ENCODE peak calls at places on chromosomes 12 and 14, in seven cellular contexts. V is stomach, M is GM12878, C is sigmoid colon, E is HepG2, T is transverse colon, Q is K562. R is an unnamed sample.

GRCh38 chr12:76260390-76260748 is 87.8 kb downstream of the BBS10 start:
- DNase-seq in V (no peak), M (no peak), C (no peak), E (no peak), T (no peak), Q (no peak), R (no peak)

GRCh38 chr14:79552778-79553177 is 658.5 kb downstream of the DIO2 start:
- DNase-seq in V (no peak), M (no peak), C (no peak), E (no peak), T (no peak), Q (no peak), R (no peak)

GRCh38 chr14:72315720-72316119 is 383.5 kb downstream of the RGS6 start:
- DNase-seq in V (no peak), M (no peak), C (no peak), E (no peak), T (no peak), Q (no peak), R (no peak)

GRCh38 chr14:92511472-92512247 is 1.9 kb upstream of the RIN3 start:
- DNase-seq in V (no peak), M (no peak), C (peak), E (no peak), T (peak), Q (no peak), R (no peak)

GRCh38 chr12:212383-212798 is 1.6 kb downstream of the SLC6A12 start:
- DNase-seq in V (no peak), M (no peak), C (no peak), E (no peak), T (no peak), Q (no peak), R (no peak)

GRCh38 chr14:70821916-70822705 is 12.8 kb upstream of the MAP3K9 start:
- DNase-seq in V (peak), M (no peak), C (peak), E (no peak), T (peak), Q (peak), R (no peak)

GRCh38 chr12:53714004-53714403 is 13.2 kb downstream of the CALCOCO1 start:
- DNase-seq in V (no peak), M (no peak), C (peak), E (no peak), T (no peak), Q (no peak), R (no peak)

GRCh38 chr14:67641480-67641879 is 21.8 kb downstream of the ARG2 start:
- DNase-seq in V (no peak), M (no peak), C (no peak), E (no peak), T (no peak), Q (no peak), R (no peak)

GRCh38 chr14:101836131-101836530 is 74.6 kb downstream of the PPP2R5C start:
- DNase-seq in V (no peak), M (no peak), C (peak), E (no peak), T (no peak), Q (no peak), R (no peak)

GRCh38 chr12:61810486-61810885 is 449.7 kb upstream of the USP15 start:
- DNase-seq in V (no peak), M (no peak), C (no peak), E (no peak), T (no peak), Q (no peak), R (no peak)

GRCh38 chr14:99865408-99865807 is 72.2 kb downstream of the EML1 start:
- DNase-seq in V (no peak), M (no peak), C (no peak), E (no peak), T (no peak), Q (no peak), R (no peak)

GRCh38 chr12:48818831-48819590 is 715 bp downstream of the CACNB3 start:
- DNase-seq in V (no peak), M (no peak), C (no peak), E (no peak), T (peak), Q (no peak), R (no peak)

GRCh38 chr12:96434107-96434506 is 33.9 kb upstream of the CDK17 start:
- DNase-seq in V (no peak), M (no peak), C (no peak), E (no peak), T (peak), Q (no peak), R (no peak)

GRCh38 chr12:123253606-123254459 is 17.8 kb downstream of the CDK2AP1 start:
- DNase-seq in V (peak), M (no peak), C (no peak), E (no peak), T (no peak), Q (no peak), R (peak)

GRCh38 chr12:40681148-40681547 is 11.1 kb upstream of the CNTN1 start:
- DNase-seq in V (no peak), M (no peak), C (no peak), E (no peak), T (no peak), Q (no peak), R (no peak)

GRCh38 chr12:79063258-79063657 is 198.7 kb downstream of the SYT1 start:
- DNase-seq in V (no peak), M (no peak), C (no peak), E (no peak), T (no peak), Q (no peak), R (no peak)

GRCh38 chr14:50974118-50974517 is 29.8 kb upstream of the PYGL start:
- DNase-seq in V (no peak), M (no peak), C (no peak), E (no peak), T (no peak), Q (no peak), R (no peak)

GRCh38 chr12:64968989-64969819 is 144.8 kb downstream of the TBC1D30 start:
- DNase-seq in V (no peak), M (no peak), C (no peak), E (peak), T (no peak), Q (no peak), R (no peak)

GRCh38 chr14:77738559-77739250 is 22.3 kb downstream of the SNW1 start:
- DNase-seq in V (peak), M (no peak), C (no peak), E (no peak), T (no peak), Q (no peak), R (no peak)

GRCh38 chr12:100141666-100141997 is 1.0 kb downstream of the BLTP3B start:
- DNase-seq in V (no peak), M (no peak), C (peak), E (no peak), T (no peak), Q (no peak), R (no peak)

GRCh38 chr12:46945591-46945990 is 119.8 kb upstream of the SLC38A4 start:
- DNase-seq in V (no peak), M (no peak), C (no peak), E (no peak), T (no peak), Q (no peak), R (no peak)

GRCh38 chr12:46941981-46942380 is 116.2 kb upstream of the SLC38A4 start:
- DNase-seq in V (no peak), M (no peak), C (no peak), E (no peak), T (no peak), Q (no peak), R (no peak)

GRCh38 chr12:46944771-46945170 is 119.0 kb upstream of the SLC38A4 start:
- DNase-seq in V (no peak), M (no peak), C (no peak), E (no peak), T (no peak), Q (no peak), R (no peak)

GRCh38 chr12:46944104-46944503 is 118.3 kb upstream of the SLC38A4 start:
- DNase-seq in V (no peak), M (no peak), C (no peak), E (no peak), T (no peak), Q (no peak), R (no peak)

GRCh38 chr12:46942579-46942978 is 116.8 kb upstream of the SLC38A4 start:
- DNase-seq in V (no peak), M (no peak), C (no peak), E (no peak), T (no peak), Q (no peak), R (no peak)
- TF ChIP-seq EP300 in V (no peak), M (no peak), C (no peak), E (no peak), T (no peak), Q (no peak), R (no peak)

GRCh38 chr12:47190905-47191304 is 111.1 kb upstream of the AMIGO2 start:
- DNase-seq in V (no peak), M (no peak), C (no peak), E (no peak), T (no peak), Q (no peak), R (no peak)
- TF ChIP-seq POLR2A in V (no peak), M (no peak), C (no peak), E (no peak), T (no peak), Q (no peak), R (no peak)

DNA sequence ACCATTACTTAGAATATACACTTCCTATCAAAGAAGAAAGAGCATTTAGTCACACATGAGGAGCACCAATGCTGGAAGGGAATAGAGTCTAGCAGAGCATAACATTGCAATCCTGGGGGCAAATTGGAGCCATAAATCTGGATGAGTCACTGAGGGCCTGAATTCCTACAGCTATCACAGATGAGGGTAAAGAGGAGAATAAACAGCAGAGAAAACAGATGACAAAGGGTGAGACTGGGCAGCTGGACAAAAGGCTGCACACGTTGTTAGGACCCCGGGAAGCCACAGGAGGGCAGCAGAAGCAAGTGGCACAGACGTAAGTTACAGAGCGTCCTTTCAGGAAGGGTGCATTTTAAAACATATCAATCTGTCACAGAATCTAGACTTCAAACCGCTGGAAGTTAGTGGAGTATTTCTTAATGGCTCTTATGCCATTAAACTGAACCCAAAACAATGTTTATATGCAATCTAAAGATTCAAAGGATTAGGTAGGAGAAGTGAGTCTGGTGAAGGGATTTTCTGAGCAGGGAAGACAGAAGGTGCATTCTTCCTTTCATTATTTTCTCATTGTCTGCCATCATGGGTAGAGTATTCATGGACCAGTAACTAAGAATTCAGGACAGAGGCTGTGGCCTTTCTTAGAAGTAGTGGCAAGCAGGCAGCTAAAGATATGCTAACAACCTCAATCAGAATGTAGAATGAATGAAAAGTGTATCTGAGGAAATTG is 159.8 kb upstream of the DAAM1 start:
- DNase-seq in V (peak), M (peak), C (peak), E (peak), T (peak), Q (peak), R (no peak)
- TF ChIP-seq POLR2AphosphoS5 in V (no peak), M (no peak), C (no peak), E (no peak), T (no peak), Q (no peak), R (no peak)

GRCh38 chr14:23600806-23601205 is 22.2 kb upstream of the JPH4 start:
- DNase-seq in V (no peak), M (no peak), C (no peak), E (no peak), T (no peak), Q (no peak), R (no peak)

GRCh38 chr14:23601424-23601823 is 22.8 kb upstream of the JPH4 start:
- DNase-seq in V (no peak), M (no peak), C (no peak), E (no peak), T (no peak), Q (no peak), R (no peak)

GRCh38 chr14:23600322-23600707 is 21.7 kb upstream of the JPH4 start:
- DNase-seq in V (no peak), M (no peak), C (peak), E (no peak), T (no peak), Q (no peak), R (no peak)

GRCh38 chr14:23602181-23603095 is 23.8 kb upstream of the JPH4 start:
- DNase-seq in V (no peak), M (no peak), C (peak), E (peak), T (no peak), Q (no peak), R (no peak)

DNA sequence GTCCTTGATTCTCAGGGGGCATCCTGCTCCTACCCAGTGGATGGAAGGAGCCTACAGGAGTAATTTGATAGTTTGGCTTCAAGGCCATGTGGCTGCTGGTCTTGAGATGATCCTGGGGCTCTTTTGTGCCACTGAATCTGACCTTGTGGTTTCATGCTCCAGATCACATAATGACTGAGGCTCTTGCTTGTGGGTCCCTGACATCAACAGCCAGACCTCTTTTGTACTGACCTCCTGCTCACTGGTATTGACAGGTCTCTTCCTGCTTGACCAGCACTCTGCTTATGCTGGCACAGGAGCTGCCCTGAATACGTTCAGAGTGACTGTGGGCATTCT is 23.2 kb upstream of the JPH4 start:
- DNase-seq in V (no peak), M (peak), C (peak), E (peak), T (no peak), Q (no peak), R (no peak)
- TF ChIP-seq EP300 in V (no peak), M (no peak), C (no peak), E (no peak), T (no peak), Q (no peak), R (no peak)

DNA sequence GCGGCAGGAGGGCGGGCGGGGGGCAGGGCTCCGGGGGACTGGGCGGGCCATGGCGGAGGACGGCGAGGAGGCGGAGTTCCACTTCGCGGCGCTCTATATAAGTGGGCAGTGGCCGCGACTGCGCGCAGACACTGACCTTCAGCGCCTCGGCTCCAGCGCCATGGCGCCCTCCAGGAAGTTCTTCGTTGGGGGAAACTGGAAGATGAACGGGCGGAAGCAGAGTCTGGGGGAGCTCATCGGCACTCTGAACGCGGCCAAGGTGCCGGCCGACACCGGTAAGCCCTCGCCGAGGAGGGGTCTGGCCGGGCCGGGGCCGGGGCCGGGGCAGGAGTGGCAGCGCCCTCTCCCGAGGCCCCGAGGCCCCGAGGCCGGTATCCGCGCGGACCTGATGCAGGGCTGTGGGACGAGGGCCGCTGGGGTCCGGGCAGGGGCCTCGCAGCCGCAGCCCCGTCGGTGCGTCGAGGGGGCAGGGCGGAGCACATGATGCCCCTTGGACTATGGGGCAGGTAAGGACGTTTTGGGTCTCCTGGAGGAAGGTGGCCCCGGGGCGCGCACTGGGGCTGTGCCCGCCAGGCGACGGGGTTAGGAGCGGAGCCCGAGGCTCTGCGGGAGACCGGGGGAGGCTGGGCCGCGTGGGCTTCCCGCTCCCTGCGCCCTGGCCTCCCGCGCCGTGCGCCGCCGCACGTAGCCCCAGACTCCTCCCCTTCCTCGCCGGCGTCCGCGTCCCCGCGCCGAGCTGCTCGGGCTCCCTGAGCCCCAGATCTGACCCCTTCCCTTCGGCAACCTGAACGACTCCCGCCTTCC is at the start of gene TPI1:
- DNase-seq in V (peak), M (peak), C (peak), E (peak), T (peak), Q (peak), R (no peak)
- TF ChIP-seq POLR2A in V (no peak), M (peak), C (peak), E (no peak), T (peak), Q (peak), R (peak)

GRCh38 chr14:60640859-60641721 is 8.2 kb downstream of the SIX1 start:
- DNase-seq in V (no peak), M (no peak), C (no peak), E (no peak), T (no peak), Q (no peak), R (no peak)

GRCh38 chr14:60643443-60644402 is 5.6 kb downstream of the SIX1 start:
- DNase-seq in V (no peak), M (no peak), C (no peak), E (peak), T (no peak), Q (no peak), R (no peak)

GRCh38 chr14:60642790-60643397 is 6.4 kb downstream of the SIX1 start:
- DNase-seq in V (no peak), M (no peak), C (no peak), E (no peak), T (no peak), Q (no peak), R (no peak)

GRCh38 chr14:60641722-60642269 is 7.5 kb downstream of the SIX1 start:
- DNase-seq in V (no peak), M (no peak), C (no peak), E (no peak), T (no peak), Q (no peak), R (no peak)

DNA sequence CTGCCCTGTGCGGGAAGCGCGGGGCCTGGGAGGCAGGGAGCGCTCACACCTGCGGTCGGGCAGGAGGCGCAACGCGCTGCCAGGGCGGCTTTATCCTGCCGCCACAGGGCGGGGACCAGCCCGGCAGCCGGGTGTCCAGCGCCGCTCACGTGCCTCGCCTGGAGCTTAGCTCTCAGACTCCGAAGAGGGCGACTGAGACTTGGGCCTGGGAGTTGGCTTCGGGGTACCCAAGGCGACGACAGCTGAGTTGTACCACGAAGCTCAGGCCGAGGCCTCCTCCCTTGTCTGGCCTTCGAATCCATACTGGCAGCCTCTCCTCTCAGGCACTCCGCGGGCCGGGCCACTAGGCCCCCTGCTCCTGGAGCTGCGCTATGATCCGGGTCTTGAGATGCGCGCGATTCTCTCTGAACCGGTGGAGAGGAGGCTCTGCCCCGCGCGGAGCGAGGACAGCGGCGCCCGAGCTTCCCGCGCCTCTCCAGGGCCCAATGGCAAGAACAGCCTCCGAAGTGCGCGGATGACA is 6.9 kb downstream of the SIX1 start:
- DNase-seq in V (no peak), M (no peak), C (no peak), E (no peak), T (no peak), Q (no peak), R (no peak)
- TF ChIP-seq POLR2AphosphoS5 in V (no peak), M (no peak), C (no peak), E (no peak), T (no peak), Q (no peak), R (no peak)

GRCh38 chr14:74083161-74083560 is 1.1 kb downstream of the ALDH6A1 start:
- DNase-seq in V (no peak), M (no peak), C (no peak), E (no peak), T (no peak), Q (no peak), R (no peak)

GRCh38 chr14:74083784-74084276 is 423 bp downstream of the ALDH6A1 start:
- DNase-seq in V (no peak), M (no peak), C (peak), E (peak), T (no peak), Q (peak), R (peak)

GRCh38 chr14:74085828-74086227 is 1.1 kb downstream of the LIN52 start:
- DNase-seq in V (no peak), M (peak), C (no peak), E (no peak), T (no peak), Q (no peak), R (no peak)

GRCh38 chr14:74085047-74085637 is 386 bp downstream of the LIN52 start:
- DNase-seq in V (no peak), M (no peak), C (no peak), E (peak), T (no peak), Q (peak), R (no peak)

DNA sequence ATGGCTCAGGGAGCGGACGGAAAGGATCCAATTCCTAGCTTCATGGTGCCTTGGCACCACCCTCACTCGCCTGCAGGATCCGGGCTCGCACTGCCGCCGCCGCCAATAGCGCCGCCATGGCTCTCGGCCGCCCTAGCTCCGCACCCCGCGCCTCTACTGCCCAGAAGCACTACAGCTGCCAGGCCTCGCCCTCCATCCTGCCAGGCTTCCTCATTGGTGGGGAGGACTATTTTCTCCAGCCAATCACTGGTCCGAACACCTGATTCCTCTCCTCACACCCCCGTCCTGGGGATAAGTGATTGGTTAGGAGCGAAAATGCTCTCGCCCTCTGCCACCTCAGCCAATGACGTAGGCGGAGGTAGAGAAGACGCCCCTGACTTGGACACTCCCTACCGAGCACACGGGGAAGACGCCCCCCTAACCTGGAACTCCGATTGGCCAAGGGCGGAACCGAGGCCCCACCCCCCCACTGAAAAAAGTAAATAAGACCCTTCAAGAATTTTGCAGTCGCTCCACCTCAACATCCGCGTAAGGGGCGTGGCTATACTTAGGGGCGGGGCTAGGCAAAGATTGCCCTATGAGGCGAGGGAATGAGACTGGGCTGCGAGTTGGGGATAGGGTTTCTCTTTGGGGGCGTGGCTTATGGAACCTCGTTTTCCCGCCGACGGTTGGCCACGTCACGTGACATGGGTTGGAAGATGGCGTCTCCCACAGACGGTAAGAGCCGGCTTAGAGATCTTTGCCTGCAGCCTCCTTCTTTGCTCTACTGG is at the start of the genes ALDH6A1 and LIN52:
- DNase-seq in V (peak), M (peak), C (peak), E (peak), T (peak), Q (peak), R (peak)
- TF ChIP-seq EP300 in V (peak), M (no peak), C (no peak), E (peak), T (no peak), Q (no peak), R (peak)